ENCODE peak calls at places on chromosomes 13 and 19, in six cellular contexts. One of them, this sample, is unnamed.
A peak's percentile ranks its signal among the peaks of the same experiment; 100 is the strongest.

GRCh38 chr19:55447421-55448174 is 4.5 kb upstream of the SHISA7 start:
- DNase-seq in testis: no peak
- DNase-seq in HL-60: peak; percentile 91
- DNase-seq in uterus: no peak
- DNase-seq in retinal pigment epithelial cell: no peak
- DNase-seq in kidney epithelial cell: no peak
- DNase-seq in this sample: no peak

GRCh38 chr13:37412271-37412683 is 186.3 kb downstream of the POSTN start:
- DNase-seq in testis: no peak
- DNase-seq in HL-60: no peak
- DNase-seq in kidney epithelial cell: no peak
- DNase-seq in uterus: no peak
- DNase-seq in retinal pigment epithelial cell: no peak
- DNase-seq in this sample: no peak

GRCh38 chr19:1650627-1651009 is 1.8 kb downstream of the TCF3 start:
- DNase-seq in retinal pigment epithelial cell: no peak
- DNase-seq in testis: no peak
- DNase-seq in uterus: no peak
- DNase-seq in kidney epithelial cell: no peak
- DNase-seq in HL-60: no peak
- DNase-seq in this sample: peak; percentile 68

GRCh38 chr19:57903298-57904174 is 12.9 kb downstream of the ZNF417 start:
- DNase-seq in testis: no peak
- DNase-seq in retinal pigment epithelial cell: no peak
- DNase-seq in uterus: no peak
- DNase-seq in HL-60: no peak
- DNase-seq in kidney epithelial cell: no peak
- DNase-seq in this sample: peak; percentile 11

GRCh38 chr13:74129500-74130144 is 4.6 kb downstream of the KLF12 start:
- DNase-seq in testis: no peak
- DNase-seq in kidney epithelial cell: no peak
- DNase-seq in retinal pigment epithelial cell: no peak
- DNase-seq in HL-60: no peak
- DNase-seq in uterus: no peak
- DNase-seq in this sample: peak; percentile 60

GRCh38 chr19:48772503-48772953 is 17.2 kb downstream of the FGF21 start:
- DNase-seq in testis: peak; percentile 87
- DNase-seq in kidney epithelial cell: no peak
- DNase-seq in retinal pigment epithelial cell: no peak
- DNase-seq in HL-60: no peak
- DNase-seq in uterus: no peak
- DNase-seq in this sample: no peak

GRCh38 chr19:33254245-33254824 is 28.7 kb upstream of the SLC7A10 start:
- DNase-seq in testis: no peak
- DNase-seq in uterus: no peak
- DNase-seq in kidney epithelial cell: no peak
- DNase-seq in HL-60: peak; percentile 95
- DNase-seq in retinal pigment epithelial cell: no peak
- DNase-seq in this sample: no peak

GRCh38 chr19:54425382-54425723 is 10.1 kb downstream of the TTYH1 start:
- DNase-seq in kidney epithelial cell: no peak
- DNase-seq in HL-60: no peak
- DNase-seq in retinal pigment epithelial cell: no peak
- DNase-seq in uterus: no peak
- DNase-seq in testis: no peak
- DNase-seq in this sample: no peak

GRCh38 chr13:29923554-29924481 is 73.4 kb upstream of the UBL3 start:
- DNase-seq in HL-60: peak; percentile 17
- DNase-seq in testis: peak; percentile 60
- DNase-seq in kidney epithelial cell: peak; percentile 94
- DNase-seq in retinal pigment epithelial cell: peak; percentile 94
- DNase-seq in uterus: peak; percentile 82
- DNase-seq in this sample: peak; percentile 65

GRCh38 chr13:106534844-106535551 is 464 bp downstream of the EFNB2 start:
- DNase-seq in HL-60: no peak
- DNase-seq in uterus: peak; percentile 24
- DNase-seq in kidney epithelial cell: no peak
- DNase-seq in retinal pigment epithelial cell: no peak
- DNase-seq in testis: no peak
- DNase-seq in this sample: peak; percentile 18
- H3K4me3 ChIP-seq in HL-60: peak overlapping the region; percentile 50
- H3K4me3 ChIP-seq in uterus: peak overlapping the region; percentile 58
- H3K4me3 ChIP-seq in kidney epithelial cell: peak overlapping the region; percentile 81
- H3K4me3 ChIP-seq in retinal pigment epithelial cell: peak overlapping the region; percentile 85
- H3K4me3 ChIP-seq in testis: peak overlapping the region; percentile 65
- H3K4me3 ChIP-seq in this sample: peak overlapping the region; percentile 53

GRCh38 chr19:51784109-51784785 is 10.7 kb upstream of the FPR3 start:
- DNase-seq in uterus: no peak
- DNase-seq in retinal pigment epithelial cell: no peak
- DNase-seq in HL-60: no peak
- DNase-seq in kidney epithelial cell: no peak
- DNase-seq in testis: no peak
- DNase-seq in this sample: no peak

GRCh38 chr19:51784922-51785690 is 9.9 kb upstream of the FPR3 start:
- DNase-seq in HL-60: peak; percentile 49
- DNase-seq in testis: peak; percentile 49
- DNase-seq in uterus: peak; percentile 69
- DNase-seq in kidney epithelial cell: no peak
- DNase-seq in retinal pigment epithelial cell: no peak
- DNase-seq in this sample: peak; percentile 37

GRCh38 chr19:51779703-51780102 is 15.3 kb upstream of the FPR3 start:
- DNase-seq in testis: no peak
- DNase-seq in retinal pigment epithelial cell: no peak
- DNase-seq in HL-60: no peak
- DNase-seq in kidney epithelial cell: no peak
- DNase-seq in uterus: no peak
- DNase-seq in this sample: no peak

GRCh38 chr19:51786651-51787494 is 8.1 kb upstream of the FPR3 start:
- DNase-seq in kidney epithelial cell: no peak
- DNase-seq in retinal pigment epithelial cell: no peak
- DNase-seq in testis: no peak
- DNase-seq in HL-60: no peak
- DNase-seq in uterus: no peak
- DNase-seq in this sample: no peak

DNA sequence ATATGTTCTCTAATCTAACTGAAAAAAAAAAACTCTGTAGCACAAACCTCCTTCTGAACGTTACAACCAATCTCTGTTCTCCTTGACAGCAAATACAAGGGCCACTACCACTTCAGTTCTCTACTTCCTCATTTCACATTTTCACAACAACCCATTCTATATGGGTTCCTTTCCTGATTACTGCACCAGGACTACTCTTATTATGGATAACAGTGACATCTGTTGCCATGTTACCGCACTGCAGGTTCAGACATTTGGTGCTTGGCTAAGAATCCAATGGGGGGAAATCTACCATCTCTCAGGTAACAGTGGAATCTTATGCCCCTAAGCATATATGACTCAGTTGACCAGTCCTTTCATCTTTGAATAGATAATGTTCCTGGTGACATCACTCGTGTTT is 11.6 kb upstream of the FPR3 start:
- DNase-seq in retinal pigment epithelial cell: no peak
- DNase-seq in kidney epithelial cell: no peak
- DNase-seq in testis: no peak
- DNase-seq in uterus: no peak
- DNase-seq in HL-60: peak; percentile 78
- DNase-seq in this sample: peak; percentile 1
- TF ChIP-seq CTCF in retinal pigment epithelial cell: peak; percentile 41
- TF ChIP-seq CTCF in kidney epithelial cell: peak; percentile 3
- TF ChIP-seq CTCF in testis: no peak
- TF ChIP-seq CTCF in uterus: no peak
- TF ChIP-seq CTCF in HL-60: peak; percentile 62
- TF ChIP-seq CTCF in this sample: no peak

GRCh38 chr19:35613574-35613973 is 1.0 kb downstream of the HAUS5 start:
- DNase-seq in HL-60: no peak
- DNase-seq in retinal pigment epithelial cell: no peak
- DNase-seq in uterus: no peak
- DNase-seq in testis: no peak
- DNase-seq in kidney epithelial cell: no peak
- DNase-seq in this sample: no peak
- H3K4me3 ChIP-seq in HL-60: no peak overlapping the region
- H3K4me3 ChIP-seq in retinal pigment epithelial cell: no peak overlapping the region
- H3K4me3 ChIP-seq in uterus: no peak overlapping the region
- H3K4me3 ChIP-seq in testis: no peak overlapping the region
- H3K4me3 ChIP-seq in kidney epithelial cell: no peak overlapping the region
- H3K4me3 ChIP-seq in this sample: no peak overlapping the region

GRCh38 chr19:50514346-50515167 is 844 bp upstream of the ASPDH start:
- DNase-seq in retinal pigment epithelial cell: no peak
- DNase-seq in HL-60: no peak
- DNase-seq in kidney epithelial cell: no peak
- DNase-seq in uterus: no peak
- DNase-seq in testis: no peak
- DNase-seq in this sample: no peak
- TF ChIP-seq CTCF in retinal pigment epithelial cell: no peak
- TF ChIP-seq CTCF in HL-60: no peak
- TF ChIP-seq CTCF in kidney epithelial cell: no peak
- TF ChIP-seq CTCF in uterus: no peak
- TF ChIP-seq CTCF in testis: no peak
- TF ChIP-seq CTCF in this sample: no peak

GRCh38 chr19:51341976-51342580 is at the start of gene VSIG10L:
- DNase-seq in retinal pigment epithelial cell: no peak
- DNase-seq in uterus: no peak
- DNase-seq in HL-60: no peak
- DNase-seq in kidney epithelial cell: no peak
- DNase-seq in testis: no peak
- DNase-seq in this sample: no peak
- H3K4me3 ChIP-seq in retinal pigment epithelial cell: no peak within 1 kb of the TSS
- H3K4me3 ChIP-seq in uterus: no peak within 1 kb of the TSS
- H3K4me3 ChIP-seq in HL-60: no peak within 1 kb of the TSS
- H3K4me3 ChIP-seq in kidney epithelial cell: no peak within 1 kb of the TSS
- H3K4me3 ChIP-seq in testis: no peak within 1 kb of the TSS
- H3K4me3 ChIP-seq in this sample: no peak within 1 kb of the TSS

DNA sequence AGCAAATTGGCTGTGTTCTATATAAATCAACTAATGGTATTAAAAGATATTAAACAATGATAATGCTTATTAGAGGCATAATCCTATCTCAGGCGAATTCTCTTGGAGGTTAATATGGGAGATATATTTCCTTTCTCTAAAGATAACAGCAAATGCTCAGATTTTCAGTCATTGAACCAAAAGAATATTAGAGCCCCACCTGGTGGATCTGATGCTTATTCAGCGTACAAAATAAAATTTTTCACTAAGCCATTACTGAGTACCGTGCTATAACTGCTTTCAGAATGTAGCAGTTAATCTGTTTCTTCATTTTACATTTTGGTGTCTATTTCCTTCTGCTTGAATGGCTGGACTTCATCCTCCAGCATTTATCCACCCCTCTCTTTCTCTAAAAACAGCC is 143.3 kb upstream of the IPO5 start:
- DNase-seq in HL-60: no peak
- DNase-seq in retinal pigment epithelial cell: no peak
- DNase-seq in kidney epithelial cell: no peak
- DNase-seq in uterus: no peak
- DNase-seq in testis: no peak
- DNase-seq in this sample: no peak
- TF ChIP-seq CTCF in HL-60: no peak
- TF ChIP-seq CTCF in retinal pigment epithelial cell: peak; percentile 55
- TF ChIP-seq CTCF in kidney epithelial cell: peak; percentile 56
- TF ChIP-seq CTCF in uterus: peak; percentile 9
- TF ChIP-seq CTCF in testis: no peak
- TF ChIP-seq CTCF in this sample: peak; percentile 10

DNA sequence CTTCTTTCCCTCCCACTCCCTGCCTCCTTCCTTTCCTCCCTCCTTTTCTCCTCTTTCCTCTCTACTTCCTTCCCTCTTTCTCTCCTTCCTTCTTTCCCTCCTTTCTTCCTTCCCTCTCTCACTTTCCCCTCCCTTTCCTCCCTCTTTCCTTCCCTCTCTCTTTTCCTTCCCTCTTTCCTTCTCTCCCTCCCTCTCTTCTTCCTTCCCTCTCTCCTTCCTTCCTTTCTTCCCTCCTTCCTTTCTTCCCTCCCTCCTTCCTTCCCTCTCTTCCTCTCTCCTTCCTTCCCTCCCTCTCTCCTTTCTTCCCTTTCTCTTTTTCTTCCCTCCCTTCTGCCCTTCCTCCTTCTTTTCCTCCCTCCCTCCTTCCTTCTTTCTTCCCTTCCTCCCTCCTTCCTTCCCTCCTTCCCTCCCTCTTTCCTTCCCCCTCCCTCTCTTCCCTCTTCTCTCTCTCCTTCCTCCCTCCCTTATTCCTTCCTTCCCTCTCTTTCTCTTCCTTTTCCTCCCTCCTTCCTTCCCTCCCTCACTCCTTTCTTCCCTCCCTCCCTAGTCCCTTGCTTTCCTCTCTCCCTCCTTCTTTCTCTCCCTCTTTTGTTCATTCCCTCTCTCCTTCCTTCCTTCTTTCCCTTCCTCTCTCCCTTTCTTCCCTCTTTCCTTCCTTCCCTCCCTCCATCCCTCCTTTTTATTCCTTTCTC is 443.9 kb downstream of the ZNF536 start:
- DNase-seq in testis: no peak
- DNase-seq in kidney epithelial cell: no peak
- DNase-seq in uterus: no peak
- DNase-seq in retinal pigment epithelial cell: no peak
- DNase-seq in HL-60: no peak
- DNase-seq in this sample: no peak
- H3K4me3 ChIP-seq in testis: no peak overlapping the region
- H3K4me3 ChIP-seq in kidney epithelial cell: no peak overlapping the region
- H3K4me3 ChIP-seq in uterus: no peak overlapping the region
- H3K4me3 ChIP-seq in retinal pigment epithelial cell: no peak overlapping the region
- H3K4me3 ChIP-seq in HL-60: no peak overlapping the region
- H3K4me3 ChIP-seq in this sample: no peak overlapping the region

GRCh38 chr13:24741016-24741662 is 22.8 kb upstream of the RNF17 start:
- DNase-seq in kidney epithelial cell: no peak
- DNase-seq in HL-60: no peak
- DNase-seq in uterus: no peak
- DNase-seq in testis: no peak
- DNase-seq in retinal pigment epithelial cell: no peak
- DNase-seq in this sample: peak; percentile 55
- TF ChIP-seq CTCF in kidney epithelial cell: no peak
- TF ChIP-seq CTCF in HL-60: peak; percentile 7
- TF ChIP-seq CTCF in uterus: no peak
- TF ChIP-seq CTCF in testis: no peak
- TF ChIP-seq CTCF in retinal pigment epithelial cell: peak; percentile 38
- TF ChIP-seq CTCF in this sample: peak; percentile 54

GRCh38 chr13:112713517-112714253 is 23.8 kb downstream of the ATP11A start:
- DNase-seq in HL-60: no peak
- DNase-seq in retinal pigment epithelial cell: no peak
- DNase-seq in uterus: peak; percentile 59
- DNase-seq in testis: peak; percentile 56
- DNase-seq in kidney epithelial cell: no peak
- DNase-seq in this sample: no peak

GRCh38 chr13:112710855-112711527 is 21.2 kb downstream of the ATP11A start:
- DNase-seq in kidney epithelial cell: no peak
- DNase-seq in HL-60: no peak
- DNase-seq in uterus: peak; percentile 60
- DNase-seq in retinal pigment epithelial cell: no peak
- DNase-seq in testis: no peak
- DNase-seq in this sample: no peak

GRCh38 chr13:112709825-112710783 is 20.3 kb downstream of the ATP11A start:
- DNase-seq in testis: no peak
- DNase-seq in kidney epithelial cell: no peak
- DNase-seq in retinal pigment epithelial cell: no peak
- DNase-seq in uterus: no peak
- DNase-seq in HL-60: no peak
- DNase-seq in this sample: no peak

GRCh38 chr13:112712451-112712881 is 22.6 kb downstream of the ATP11A start:
- DNase-seq in uterus: no peak
- DNase-seq in HL-60: no peak
- DNase-seq in kidney epithelial cell: no peak
- DNase-seq in retinal pigment epithelial cell: no peak
- DNase-seq in testis: no peak
- DNase-seq in this sample: no peak

GRCh38 chr13:112711528-112712265 is 21.9 kb downstream of the ATP11A start:
- DNase-seq in kidney epithelial cell: peak; percentile 95
- DNase-seq in uterus: peak; percentile 93
- DNase-seq in HL-60: no peak
- DNase-seq in testis: peak; percentile 90
- DNase-seq in retinal pigment epithelial cell: peak; percentile 97
- DNase-seq in this sample: peak; percentile 54
- H3K4me3 ChIP-seq in kidney epithelial cell: peak overlapping the region; percentile 13
- H3K4me3 ChIP-seq in uterus: peak overlapping the region; percentile 14
- H3K4me3 ChIP-seq in HL-60: no peak overlapping the region
- H3K4me3 ChIP-seq in testis: no peak overlapping the region
- H3K4me3 ChIP-seq in retinal pigment epithelial cell: peak overlapping the region; percentile 29
- H3K4me3 ChIP-seq in this sample: no peak overlapping the region

This sample was measured in GM12865.